ENCODE peak calls at places on chromosomes 1 and 21, in nine cellular contexts. P, M, Y, Q, J, N, B, E and D are unnamed samples.

GRCh38 chr1:40389871-40390560 is 16.5 kb downstream of the SMAP2 start:
- DNase-seq in B (peak; percentile 82), N (no peak), Y (peak; percentile 90), E (no peak), Q (peak; percentile 74), M (no peak), P (peak; percentile 80), J (peak; percentile 76), D (no peak)

GRCh38 chr1:245322673-245323072 is 167.9 kb downstream of the KIF26B start:
- DNase-seq in M (no peak), P (no peak), N (peak; percentile 37), Q (no peak), Y (peak; percentile 54), J (no peak), B (peak; percentile 49), E (no peak), D (no peak)

GRCh38 chr1:6041432-6042062 is 4.1 kb upstream of the KCNAB2 start:
- DNase-seq in B (peak; percentile 63), J (no peak), E (no peak), P (no peak), M (peak; percentile 37), N (no peak), Q (no peak), Y (peak; percentile 65), D (peak; percentile 54)

GRCh38 chr21:25790122-25790951 is 55.6 kb downstream of the GABPA start:
- DNase-seq in E (no peak), M (peak; percentile 19), P (no peak), N (peak; percentile 41), Q (no peak), Y (peak; percentile 49), B (peak; percentile 43), J (peak; percentile 71), D (peak; percentile 15)

GRCh38 chr1:51850420-51851297 is 27.9 kb downstream of the NRDC start:
- DNase-seq in E (no peak), B (no peak), N (no peak), P (no peak), Y (no peak), M (no peak), J (no peak), Q (no peak), D (no peak)

GRCh38 chr21:31284797-31285397 is 59.2 kb downstream of the TIAM1 start:
- DNase-seq in Q (no peak), P (no peak), B (peak; percentile 35), M (no peak), E (no peak), J (peak; percentile 86), Y (peak; percentile 44), N (peak; percentile 87), D (peak; percentile 55)

GRCh38 chr21:43726686-43727570 is 8.0 kb downstream of the PDXK start:
- DNase-seq in E (no peak), B (no peak), P (no peak), Y (no peak), N (no peak), Q (no peak), M (no peak), J (no peak), D (no peak)

GRCh38 chr1:234549447-234550021 is 60.4 kb downstream of the IRF2BP2 start:
- DNase-seq in N (no peak), Y (no peak), M (no peak), B (no peak), E (no peak), J (no peak), Q (peak; percentile 18), P (no peak), D (no peak)

GRCh38 chr1:844472-845026 is 79.2 kb upstream of the SAMD11 start:
- DNase-seq in B (no peak), M (no peak), N (no peak), Y (no peak), Q (no peak), P (no peak), E (no peak), J (no peak), D (no peak)

GRCh38 chr1:27716262-27716895 is 9.4 kb upstream of the FAM76A start:
- DNase-seq in J (no peak), N (no peak), P (no peak), M (no peak), Q (no peak), Y (no peak), B (no peak), E (no peak), D (no peak)